ENCODE peak calls at places on chromosome 21, in four cellular contexts. B is stimulated activated CD4-positive, alpha-beta T cell treated with anti-CD3 and anti-CD28 coated beads, Interleukin-4, amount 100 ng/mL, for 48 hours; M is GM13977; F is A673. D is an unnamed sample.

GRCh38 chr21:44846485-44847260 is 26.8 kb downstream of the PTTG1IP start:
- DNase-seq in B (peak; percentile 32), M (peak; percentile 62), F (peak; percentile 53), D (no peak)

GRCh38 chr21:44455524-44456206 is 355 bp downstream of the LRRC3 start:
- DNase-seq in B (peak; percentile 13), M (peak; percentile 79), F (peak; percentile 49), D (no peak)

GRCh38 chr21:37658994-37659458 is 257.2 kb downstream of the KCNJ6 start:
- DNase-seq in B (no peak), M (no peak), F (no peak), D (no peak)

GRCh38 chr21:38955495-38955894 is 149.8 kb downstream of the ETS2 start:
- DNase-seq in B (no peak), M (no peak), F (no peak), D (no peak)

GRCh38 chr21:46604329-46604974 is 430 bp downstream of the S100B start:
- DNase-seq in B (no peak), M (no peak), F (no peak), D (no peak)

GRCh38 chr21:35232545-35233176 is 183.6 kb upstream of the RUNX1 start:
- DNase-seq in B (no peak), M (no peak), F (no peak), D (no peak)

GRCh38 chr21:31732891-31733520 is 1.1 kb upstream of the SCAF4 start:
- DNase-seq in B (peak; percentile 15), M (no peak), F (no peak), D (no peak)

GRCh38 chr21:45011911-45012660 is 62.3 kb upstream of the ADARB1 start:
- DNase-seq in B (no peak), M (no peak), F (peak; percentile 52), D (no peak)

GRCh38 chr21:36744560-36745231 is 45.8 kb downstream of the SIM2 start:
- DNase-seq in B (no peak), M (no peak), F (peak; percentile 57), D (no peak)

GRCh38 chr21:41217656-41218380 is 49.9 kb downstream of the BACE2 start:
- DNase-seq in B (no peak), M (no peak), F (no peak), D (no peak)

GRCh38 chr21:20943476-20944085 is 54.6 kb upstream of the NCAM2 start:
- DNase-seq in B (no peak), M (no peak), F (no peak), D (no peak)

GRCh38 chr21:44324106-44324853 is 14.9 kb downstream of the CFAP410 start:
- DNase-seq in B (no peak), M (no peak), F (no peak), D (no peak)

GRCh38 chr21:44273046-44273445 is 11.3 kb upstream of the DNMT3L start:
- DNase-seq in B (no peak), M (no peak), F (no peak), D (no peak)

GRCh38 chr21:32604484-32604883 is 7.7 kb downstream of the CFAP298 start:
- DNase-seq in B (no peak), M (no peak), F (no peak), D (no peak)

GRCh38 chr21:17925000-17925610 is 105.9 kb upstream of the C21orf91 start:
- DNase-seq in B (peak; percentile 11), M (peak; percentile 70), F (peak; percentile 63), D (peak; percentile 73)

GRCh38 chr21:43854773-43855633 is 10.0 kb upstream of the AGPAT3 start:
- DNase-seq in B (peak; percentile 17), M (peak; percentile 78), F (no peak), D (peak; percentile 49)

GRCh38 chr21:31557421-31557955 is 102.0 kb upstream of the SOD1 start:
- DNase-seq in B (peak; percentile 31), M (no peak), F (no peak), D (peak; percentile 62)

GRCh38 chr21:46050651-46051378 is 47.1 kb upstream of the COL6A2 start:
- DNase-seq in B (no peak), M (no peak), F (no peak), D (no peak)

GRCh38 chr21:39845581-39846130 is 21.6 kb upstream of the PCP4 start:
- DNase-seq in B (no peak), M (no peak), F (no peak), D (no peak)

GRCh38 chr21:40841524-40842196 is 5.3 kb downstream of the DSCAM start:
- DNase-seq in B (no peak), M (no peak), F (peak; percentile 24), D (peak; percentile 98)

GRCh38 chr21:43969115-43969444 is 43.0 kb upstream of the TRAPPC10 start:
- DNase-seq in B (no peak), M (no peak), F (no peak), D (no peak)

GRCh38 chr21:44572959-44573583 is 458 bp upstream of the KRTAP10-4 start:
- DNase-seq in B (no peak), M (no peak), F (no peak), D (no peak)

GRCh38 chr21:28277324-28277723 is 715.4 kb downstream of the LTN1 start:
- DNase-seq in B (no peak), M (no peak), F (no peak), D (no peak)

GRCh38 chr21:26758083-26758861 is 86.9 kb downstream of the ADAMTS1 start:
- DNase-seq in B (no peak), M (no peak), F (no peak), D (no peak)

GRCh38 chr21:25369524-25370300 is 237.6 kb downstream of the MRPL39 start:
- DNase-seq in B (no peak), M (no peak), F (peak; percentile 4), D (no peak)

D was measured in MM.1S.